ENCODE peak calls at places on chromosome 19, in six cellular contexts. P is BJ, O is mucosa of descending colon, A is NCI-H69, W is body of pancreas, U is ovary. V is an unnamed sample.

GRCh38 chr19:57664269-57665127 is 4.2 kb upstream of the ZSCAN4 start:
- DNase-seq in U (peak; percentile 64), W (peak; percentile 52), A (peak; percentile 78), O (peak; percentile 52), P (peak; percentile 3), V (peak; percentile 13)

GRCh38 chr19:55656552-55656951 is 1.7 kb downstream of the U2AF2 start:
- DNase-seq in A (no peak), W (no peak), O (no peak), U (no peak), P (no peak), V (no peak)

GRCh38 chr19:2695288-2695866 is 7.1 kb downstream of the GNG7 start:
- DNase-seq in W (peak; percentile 56), U (no peak), P (no peak), O (no peak), A (no peak), V (no peak)

GRCh38 chr19:13574933-13575332 is 68.7 kb upstream of the CACNA1A start:
- DNase-seq in A (no peak), U (no peak), W (no peak), O (no peak), P (no peak), V (no peak)

GRCh38 chr19:46025825-46026224 is 3.0 kb upstream of the PGLYRP1 start:
- DNase-seq in U (no peak), P (no peak), A (no peak), W (no peak), O (no peak), V (no peak)

GRCh38 chr19:18831524-18832330 is at the start of gene UPF1:
- DNase-seq in A (peak; percentile 98), P (peak; percentile 57), U (peak; percentile 95), O (peak; percentile 98), W (peak; percentile 95), V (peak; percentile 66)

GRCh38 chr19:41095703-41096102 is 7.5 kb downstream of the CYP2A13 start:
- DNase-seq in W (no peak), A (no peak), P (no peak), U (no peak), O (no peak), V (no peak)

GRCh38 chr19:17091758-17092333 is 16.3 kb downstream of the MYO9B start:
- DNase-seq in P (no peak), W (peak; percentile 15), U (no peak), O (peak; percentile 84), A (no peak), V (no peak)

GRCh38 chr19:43527860-43528622 is 1.0 kb upstream of the ETHE1 start:
- DNase-seq in O (no peak), U (no peak), A (no peak), W (peak; percentile 22), P (no peak), V (peak; percentile 64)

GRCh38 chr19:33467851-33468250 is 53.7 kb downstream of the PEPD start:
- DNase-seq in U (no peak), W (no peak), P (no peak), A (no peak), O (peak; percentile 7), V (no peak)

V was measured in DMS79.